ENCODE peak calls at places on chromosomes 11 and 22, in six cellular contexts. One of them, this sample, is unnamed.
A peak's percentile ranks its signal among the peaks of the same experiment; 100 is the strongest.

GRCh38 chr11:60367009-60367408 is 11.3 kb upstream of the MS4A7 start:
- DNase-seq in heart left ventricle: no peak
- DNase-seq in IMR-90: no peak
- DNase-seq in transverse colon: no peak
- DNase-seq in Peyer's patch: no peak
- DNase-seq in A549: no peak
- DNase-seq in this sample: no peak

GRCh38 chr11:49221112-49221511 is 12.7 kb upstream of the FOLH1 start:
- DNase-seq in heart left ventricle: no peak
- DNase-seq in IMR-90: no peak
- DNase-seq in transverse colon: no peak
- DNase-seq in Peyer's patch: no peak
- DNase-seq in A549: no peak
- DNase-seq in this sample: no peak

GRCh38 chr11:93537767-93538261 is 5.4 kb downstream of the SMCO4 start:
- DNase-seq in heart left ventricle: peak; percentile 43
- DNase-seq in IMR-90: peak; percentile 47
- DNase-seq in transverse colon: no peak
- DNase-seq in Peyer's patch: no peak
- DNase-seq in A549: no peak
- DNase-seq in this sample: peak; percentile 73

GRCh38 chr22:25365491-25366261 is 146.2 kb downstream of the CRYBB2 start:
- DNase-seq in heart left ventricle: peak; percentile 41
- DNase-seq in IMR-90: no peak
- DNase-seq in transverse colon: no peak
- DNase-seq in Peyer's patch: no peak
- DNase-seq in A549: no peak
- DNase-seq in this sample: peak; percentile 62

GRCh38 chr11:15073361-15074205 is at the start of gene CALCB:
- DNase-seq in heart left ventricle: no peak
- DNase-seq in IMR-90: peak; percentile 10
- DNase-seq in transverse colon: no peak
- DNase-seq in Peyer's patch: no peak
- DNase-seq in A549: peak; percentile 8
- DNase-seq in this sample: no peak

GRCh38 chr11:120399312-120399711 is 63.1 kb downstream of the ARHGEF12 start:
- DNase-seq in heart left ventricle: no peak
- DNase-seq in IMR-90: no peak
- DNase-seq in transverse colon: no peak
- DNase-seq in Peyer's patch: no peak
- DNase-seq in A549: no peak
- DNase-seq in this sample: no peak

GRCh38 chr22:41898645-41899044 is 16.2 kb downstream of the SHISA8 start:
- DNase-seq in heart left ventricle: no peak
- DNase-seq in IMR-90: no peak
- DNase-seq in transverse colon: no peak
- DNase-seq in Peyer's patch: no peak
- DNase-seq in A549: no peak
- DNase-seq in this sample: no peak

GRCh38 chr11:16818284-16818683 is 79.8 kb downstream of the C11orf58 start:
- DNase-seq in heart left ventricle: no peak
- DNase-seq in IMR-90: no peak
- DNase-seq in transverse colon: no peak
- DNase-seq in Peyer's patch: no peak
- DNase-seq in A549: peak; percentile 29
- DNase-seq in this sample: no peak

GRCh38 chr11:43403357-43404231 is 44.9 kb downstream of the TTC17 start:
- DNase-seq in heart left ventricle: no peak
- DNase-seq in IMR-90: no peak
- DNase-seq in transverse colon: no peak
- DNase-seq in Peyer's patch: no peak
- DNase-seq in A549: no peak
- DNase-seq in this sample: no peak

GRCh38 chr11:72642815-72643511 is 31.3 kb downstream of the PDE2A start:
- DNase-seq in heart left ventricle: peak; percentile 71
- DNase-seq in IMR-90: peak; percentile 11
- DNase-seq in transverse colon: peak; percentile 63
- DNase-seq in Peyer's patch: peak; percentile 24
- DNase-seq in A549: peak; percentile 65
- DNase-seq in this sample: peak; percentile 55

GRCh38 chr11:79648766-79649545 is 208.1 kb upstream of the TENM4 start:
- DNase-seq in heart left ventricle: no peak
- DNase-seq in IMR-90: no peak
- DNase-seq in transverse colon: no peak
- DNase-seq in Peyer's patch: no peak
- DNase-seq in A549: no peak
- DNase-seq in this sample: no peak

GRCh38 chr11:6635082-6635932 is 16.1 kb upstream of the TPP1 start:
- DNase-seq in heart left ventricle: peak; percentile 84
- DNase-seq in IMR-90: peak; percentile 87
- DNase-seq in transverse colon: peak; percentile 49
- DNase-seq in Peyer's patch: no peak
- DNase-seq in A549: no peak
- DNase-seq in this sample: peak; percentile 63

GRCh38 chr22:50678651-50679521 is 6.3 kb downstream of the SHANK3 start:
- DNase-seq in heart left ventricle: no peak
- DNase-seq in IMR-90: no peak
- DNase-seq in transverse colon: no peak
- DNase-seq in Peyer's patch: peak; percentile 8
- DNase-seq in A549: no peak
- DNase-seq in this sample: no peak

GRCh38 chr22:19877626-19878339 is 23.1 kb upstream of the GNB1L start:
- DNase-seq in heart left ventricle: peak; percentile 19
- DNase-seq in IMR-90: peak; percentile 58
- DNase-seq in transverse colon: no peak
- DNase-seq in Peyer's patch: no peak
- DNase-seq in A549: no peak
- DNase-seq in this sample: peak; percentile 43

GRCh38 chr22:19755145-19755710 is 5.3 kb upstream of the TBX1 start:
- DNase-seq in heart left ventricle: no peak
- DNase-seq in IMR-90: no peak
- DNase-seq in transverse colon: no peak
- DNase-seq in Peyer's patch: no peak
- DNase-seq in A549: no peak
- DNase-seq in this sample: no peak

GRCh38 chr11:74566386-74566960 is 25.9 kb upstream of the POLD3 start:
- DNase-seq in heart left ventricle: no peak
- DNase-seq in IMR-90: no peak
- DNase-seq in transverse colon: no peak
- DNase-seq in Peyer's patch: no peak
- DNase-seq in A549: no peak
- DNase-seq in this sample: no peak

GRCh38 chr11:64131657-64132387 is 34.1 kb downstream of the MACROD1 start:
- DNase-seq in heart left ventricle: no peak
- DNase-seq in IMR-90: no peak
- DNase-seq in transverse colon: no peak
- DNase-seq in Peyer's patch: no peak
- DNase-seq in A549: no peak
- DNase-seq in this sample: no peak

GRCh38 chr22:28832731-28833130 is 32.4 kb upstream of the XBP1 start:
- DNase-seq in heart left ventricle: no peak
- DNase-seq in IMR-90: no peak
- DNase-seq in transverse colon: no peak
- DNase-seq in Peyer's patch: no peak
- DNase-seq in A549: no peak
- DNase-seq in this sample: peak; percentile 36

GRCh38 chr11:75495749-75496641 is 29.7 kb downstream of the GDPD5 start:
- DNase-seq in heart left ventricle: no peak
- DNase-seq in IMR-90: no peak
- DNase-seq in transverse colon: no peak
- DNase-seq in Peyer's patch: no peak
- DNase-seq in A549: peak; percentile 43
- DNase-seq in this sample: no peak

GRCh38 chr11:34959770-34960169 is 43.4 kb downstream of the PDHX start:
- DNase-seq in heart left ventricle: no peak
- DNase-seq in IMR-90: no peak
- DNase-seq in transverse colon: no peak
- DNase-seq in Peyer's patch: no peak
- DNase-seq in A549: no peak
- DNase-seq in this sample: no peak

GRCh38 chr11:10350341-10350740 is 45.5 kb downstream of the ADM start:
- DNase-seq in heart left ventricle: no peak
- DNase-seq in IMR-90: peak; percentile 86
- DNase-seq in transverse colon: no peak
- DNase-seq in Peyer's patch: no peak
- DNase-seq in A549: peak; percentile 40
- DNase-seq in this sample: no peak

GRCh38 chr11:7610393-7610792 is 62.9 kb downstream of the CYB5R2 start:
- DNase-seq in heart left ventricle: no peak
- DNase-seq in IMR-90: no peak
- DNase-seq in transverse colon: no peak
- DNase-seq in Peyer's patch: no peak
- DNase-seq in A549: no peak
- DNase-seq in this sample: no peak

DNA sequence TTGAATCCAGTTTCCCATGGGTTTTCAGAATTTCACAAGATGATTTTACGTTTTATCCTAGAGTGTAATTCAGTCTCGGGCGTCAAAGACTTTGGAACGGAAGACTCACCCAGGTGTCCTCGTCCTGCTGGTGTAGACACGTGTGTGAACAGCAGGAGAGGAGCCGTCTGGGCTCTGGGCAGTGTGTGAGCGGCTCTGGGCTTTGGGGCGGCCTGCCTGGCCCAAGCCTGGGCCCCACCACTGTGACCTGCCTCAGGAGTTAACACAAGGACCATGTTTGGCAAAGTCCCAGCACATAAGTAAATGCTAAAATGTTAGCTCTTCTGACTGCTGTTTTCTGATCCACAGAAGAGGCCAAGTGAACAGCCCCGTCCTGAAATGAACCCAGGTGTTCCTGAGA is 1093.3 kb downstream of the BRD1 start:
- DNase-seq in heart left ventricle: no peak
- DNase-seq in IMR-90: no peak
- DNase-seq in transverse colon: no peak
- DNase-seq in Peyer's patch: no peak
- DNase-seq in A549: no peak
- DNase-seq in this sample: no peak
- H3K4me3 ChIP-seq in heart left ventricle: no peak overlapping the region
- H3K4me3 ChIP-seq in IMR-90: no peak overlapping the region
- H3K4me3 ChIP-seq in transverse colon: no peak overlapping the region
- H3K4me3 ChIP-seq in Peyer's patch: no peak overlapping the region
- H3K4me3 ChIP-seq in A549: no peak overlapping the region
- H3K4me3 ChIP-seq in this sample: no peak overlapping the region

GRCh38 chr22:48607901-48608650 is 1219.6 kb downstream of the BRD1 start:
- DNase-seq in heart left ventricle: no peak
- DNase-seq in IMR-90: no peak
- DNase-seq in transverse colon: no peak
- DNase-seq in Peyer's patch: no peak
- DNase-seq in A549: no peak
- DNase-seq in this sample: no peak
- H3K9me3 ChIP-seq in heart left ventricle: no peaks in the 10 kb centered on the region
- H3K9me3 ChIP-seq in IMR-90: peaks cover 66% of the 10 kb centered on the region
- H3K9me3 ChIP-seq in transverse colon: no peaks in the 10 kb centered on the region
- H3K9me3 ChIP-seq in Peyer's patch: no peaks in the 10 kb centered on the region
- H3K9me3 ChIP-seq in A549: no peaks in the 10 kb centered on the region
- H3K9me3 ChIP-seq in this sample: no peaks in the 10 kb centered on the region

DNA sequence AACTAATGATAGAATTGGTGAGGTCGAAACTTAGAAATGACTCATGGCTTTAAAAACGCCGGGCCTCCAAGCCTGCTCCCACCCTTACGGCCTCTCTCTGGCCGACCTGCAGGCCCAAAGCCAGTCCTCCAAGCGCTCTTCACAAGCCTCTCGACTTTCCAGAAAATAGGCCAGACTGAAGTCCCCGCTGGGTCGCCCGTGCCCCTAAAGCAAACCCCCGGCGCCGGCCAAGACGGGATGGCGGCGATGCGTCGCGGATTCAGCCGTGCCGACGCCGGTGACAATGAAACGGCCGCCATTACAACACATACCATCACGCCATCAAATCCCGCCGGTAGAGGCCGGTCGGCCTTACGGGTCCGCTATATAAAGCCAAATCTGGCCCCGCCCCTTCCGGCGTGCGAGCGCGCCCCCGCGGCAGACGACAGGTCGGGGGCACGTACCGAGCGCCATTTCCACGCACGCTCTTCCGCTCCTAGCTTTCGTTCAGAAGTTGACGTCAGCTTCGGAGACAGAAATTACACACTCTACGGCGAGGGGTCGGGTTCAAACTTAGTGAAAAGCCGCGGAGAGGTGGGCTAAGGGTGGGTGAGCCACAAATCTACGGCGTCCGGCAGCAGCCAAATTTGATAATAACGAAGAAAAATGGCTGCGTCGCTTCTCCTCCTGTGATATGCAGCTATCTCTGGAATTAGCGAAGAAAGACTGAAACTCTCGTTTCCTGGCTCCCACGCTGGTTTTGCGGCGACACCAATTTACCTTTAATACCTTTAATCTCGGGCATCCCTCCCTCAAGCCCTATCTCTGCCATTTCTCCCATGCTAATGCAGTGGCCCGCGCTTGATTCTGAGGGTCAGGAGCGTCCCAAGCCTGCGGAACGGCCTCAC is at the start of gene RPL3:
- DNase-seq in heart left ventricle: peak; percentile 97
- DNase-seq in IMR-90: peak; percentile 99
- DNase-seq in transverse colon: peak; percentile 96
- DNase-seq in Peyer's patch: peak; percentile 97
- DNase-seq in A549: peak; percentile 98
- DNase-seq in this sample: peak; percentile 95
- TF ChIP-seq POLR2A in heart left ventricle: no peak
- TF ChIP-seq POLR2A in IMR-90: peak; percentile 100
- TF ChIP-seq POLR2A in transverse colon: peak; percentile 98
- TF ChIP-seq POLR2A in Peyer's patch: peak; percentile 96
- TF ChIP-seq POLR2A in A549: peak; percentile 98
- TF ChIP-seq POLR2A in this sample: peak; percentile 89

DNA sequence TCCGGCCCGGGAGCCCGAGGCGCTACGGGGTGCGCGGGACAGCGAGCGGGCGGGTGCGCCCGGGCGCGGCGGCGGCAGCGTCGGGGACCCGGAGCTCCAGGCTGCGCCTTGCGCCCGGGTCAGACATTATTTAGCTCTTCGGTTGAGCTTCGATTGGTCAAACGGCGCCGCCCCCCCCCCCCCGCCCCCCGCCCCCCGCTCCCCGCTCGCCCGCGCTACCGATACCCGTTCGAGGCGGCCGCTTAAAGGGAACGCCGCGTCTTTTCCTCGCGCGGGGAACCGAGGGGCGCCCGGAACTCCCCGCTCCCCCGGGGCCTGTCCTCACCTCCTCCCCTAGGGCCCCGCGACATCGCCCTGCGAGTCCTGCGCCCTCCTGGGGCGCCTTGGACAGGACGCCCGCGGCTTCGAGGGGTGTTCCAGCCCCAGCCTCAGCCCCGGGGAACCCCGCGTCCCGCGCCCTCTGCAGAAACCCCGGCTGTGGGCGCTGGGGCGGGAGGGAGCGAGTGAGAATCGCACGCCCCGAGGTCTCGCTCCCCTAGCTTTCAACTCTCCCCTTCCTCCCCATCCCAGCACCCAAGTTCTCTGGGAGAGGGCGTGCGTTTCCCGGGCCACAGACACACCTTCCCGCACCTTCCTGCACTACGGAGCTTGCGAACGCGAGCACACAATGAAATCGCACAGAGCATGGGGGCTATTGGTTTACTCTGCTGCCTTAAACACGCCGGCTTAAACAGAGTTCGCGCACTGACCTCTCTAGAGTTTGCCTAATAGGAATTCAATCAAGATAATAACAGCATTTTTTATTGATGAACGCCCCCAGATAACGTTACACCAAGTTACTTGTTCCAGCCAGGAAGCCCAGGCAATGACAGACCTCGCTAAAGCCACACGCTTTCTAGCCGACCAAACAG is at the start of gene BDNF:
- DNase-seq in heart left ventricle: peak; percentile 28
- DNase-seq in IMR-90: peak; percentile 60
- DNase-seq in transverse colon: peak; percentile 9
- DNase-seq in Peyer's patch: no peak
- DNase-seq in A549: peak; percentile 67
- DNase-seq in this sample: peak; percentile 13
- H3K4me3 ChIP-seq in heart left ventricle: peak within 1 kb of the TSS; percentile 64
- H3K4me3 ChIP-seq in IMR-90: peak within 1 kb of the TSS; percentile 85
- H3K4me3 ChIP-seq in transverse colon: peak within 1 kb of the TSS; percentile 47
- H3K4me3 ChIP-seq in Peyer's patch: peak within 1 kb of the TSS; percentile 15
- H3K4me3 ChIP-seq in A549: peak within 1 kb of the TSS; percentile 78
- H3K4me3 ChIP-seq in this sample: peak within 1 kb of the TSS; percentile 60

GRCh38 chr11:66012371-66012945 is 650 bp downstream of the CST6 start:
- DNase-seq in heart left ventricle: no peak
- DNase-seq in IMR-90: no peak
- DNase-seq in transverse colon: no peak
- DNase-seq in Peyer's patch: no peak
- DNase-seq in A549: no peak
- DNase-seq in this sample: no peak
- H3K9me3 ChIP-seq in heart left ventricle: no peaks in the 10 kb centered on the region
- H3K9me3 ChIP-seq in IMR-90: no peaks in the 10 kb centered on the region
- H3K9me3 ChIP-seq in transverse colon: no peaks in the 10 kb centered on the region
- H3K9me3 ChIP-seq in Peyer's patch: no peaks in the 10 kb centered on the region
- H3K9me3 ChIP-seq in A549: no peaks in the 10 kb centered on the region
- H3K9me3 ChIP-seq in this sample: no peaks in the 10 kb centered on the region